ENCODE peak calls at places on chromosomes 7 and 10, in seven cellular contexts. M is heart right ventricle, T is fibroblast of lung, R is brain microvascular endothelial cell, O is RWPE1, W is hepatocyte, B is neural crest cell. A is an unnamed sample.

GRCh38 chr10:122460891-122461293 is 461 bp upstream of the HTRA1 start:
- DNase-seq in M (no peak), T (peak; percentile 12), R (no peak), O (no peak), W (no peak), B (no peak), A (no peak)

GRCh38 chr10:24315211-24315610 is 106.3 kb downstream of the KIAA1217 start:
- DNase-seq in M (no peak), T (no peak), R (no peak), O (no peak), W (no peak), B (no peak), A (no peak)

GRCh38 chr10:59435707-59436106 is 73.4 kb upstream of the FAM13C start:
- DNase-seq in M (no peak), T (peak; percentile 32), R (peak; percentile 22), O (no peak), W (no peak), B (no peak), A (no peak)

GRCh38 chr10:63227207-63227895 is 94.2 kb downstream of the NRBF2 start:
- DNase-seq in M (no peak), T (peak; percentile 53), R (no peak), O (no peak), W (no peak), B (no peak), A (no peak)

GRCh38 chr10:94409016-94409657 is 6.8 kb downstream of the TBC1D12 start:
- DNase-seq in M (no peak), T (peak; percentile 47), R (no peak), O (no peak), W (no peak), B (no peak), A (no peak)

GRCh38 chr7:44062903-44063295 is 2.5 kb downstream of the PGAM2 start:
- DNase-seq in M (no peak), T (no peak), R (no peak), O (no peak), W (no peak), B (no peak), A (no peak)

GRCh38 chr7:23012186-23012585 is 1.7 kb downstream of the HYCC1 start:
- DNase-seq in M (no peak), T (no peak), R (no peak), O (no peak), W (no peak), B (no peak), A (no peak)

GRCh38 chr10:90136731-90137316 is 435.4 kb downstream of the KIF20B start:
- DNase-seq in M (no peak), T (peak; percentile 32), R (no peak), O (no peak), W (no peak), B (peak; percentile 2), A (no peak)

GRCh38 chr7:151110941-151111645 is 24.8 kb downstream of the AGAP3 start:
- DNase-seq in M (peak; percentile 78), T (peak; percentile 61), R (peak; percentile 63), O (peak; percentile 68), W (peak; percentile 87), B (peak; percentile 72), A (peak; percentile 55)

GRCh38 chr7:44994877-44995554 is 5.0 kb upstream of the CCM2 start:
- DNase-seq in M (no peak), T (no peak), R (no peak), O (no peak), W (no peak), B (no peak), A (no peak)

GRCh38 chr7:107934991-107935770 is 44.2 kb downstream of the DLD start:
- DNase-seq in M (no peak), T (peak; percentile 93), R (peak; percentile 50), O (no peak), W (no peak), B (no peak), A (no peak)

GRCh38 chr10:13592306-13592705 is 5.5 kb downstream of the PRPF18 start:
- DNase-seq in M (no peak), T (no peak), R (no peak), O (no peak), W (no peak), B (no peak), A (no peak)

GRCh38 chr7:7077945-7078344 is 104.4 kb upstream of the C1GALT1 start:
- DNase-seq in M (no peak), T (no peak), R (no peak), O (no peak), W (no peak), B (no peak), A (no peak)

GRCh38 chr10:133308431-133309110 is at the start of the genes TUBGCP2 and ZNF511:
- DNase-seq in M (peak; percentile 90), T (peak; percentile 82), R (peak; percentile 66), O (peak; percentile 82), W (peak; percentile 94), B (peak; percentile 78), A (peak; percentile 95)
- TF ChIP-seq CTCF in M (no peak), T (no peak), R (peak; percentile 34), O (no peak), W (peak; percentile 20), B (peak; percentile 14), A (no peak)

DNA sequence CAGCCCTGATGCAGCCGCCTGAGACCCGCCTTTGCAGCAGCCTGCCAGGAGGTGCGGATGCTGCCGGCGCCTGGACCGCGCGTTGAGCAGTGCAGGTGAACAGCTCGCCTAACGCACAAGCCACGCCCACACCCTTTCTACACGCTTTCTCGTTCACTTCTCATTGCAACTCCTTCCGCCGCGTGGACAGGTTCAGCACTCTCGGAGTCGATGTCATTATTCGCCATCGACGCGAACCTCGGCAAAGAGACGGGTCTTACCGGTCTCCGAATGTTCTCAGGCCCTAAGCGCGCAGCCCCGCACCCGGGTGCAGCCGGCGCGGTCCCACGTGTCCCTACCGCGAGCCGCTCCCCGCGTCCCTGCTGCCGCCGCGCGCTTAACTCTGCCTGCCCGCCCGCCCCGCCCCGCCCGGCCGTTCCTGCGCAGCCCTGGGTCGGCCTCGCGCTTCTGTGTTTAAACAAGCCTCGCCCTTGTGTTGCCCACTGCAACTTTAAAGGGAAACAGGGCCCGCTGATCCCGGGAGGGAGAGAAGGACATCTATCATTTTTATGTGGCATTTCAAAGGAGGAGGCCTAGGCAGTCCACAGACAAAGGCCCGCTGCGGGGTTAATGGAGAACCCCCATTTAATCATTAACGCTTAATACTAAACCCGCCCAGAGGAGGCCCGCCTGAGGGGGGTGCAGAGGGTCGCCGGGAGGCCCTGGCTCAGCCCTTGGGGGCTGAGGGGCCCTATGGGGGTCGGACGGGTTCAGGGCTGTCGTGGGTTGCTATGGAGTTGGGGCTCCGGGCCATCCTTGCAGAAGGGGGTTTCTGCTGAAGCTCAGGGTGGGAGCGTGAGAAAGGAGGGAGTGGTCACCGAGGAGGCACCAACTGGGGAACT is 128.5 kb downstream of the WDR11 start:
- DNase-seq in M (no peak), T (peak; percentile 2), R (peak; percentile 2), O (peak; percentile 66), W (peak; percentile 91), B (peak; percentile 40), A (no peak)
- TF ChIP-seq CTCF in M (no peak), T (no peak), R (no peak), O (no peak), W (no peak), B (no peak), A (no peak)

GRCh38 chr10:114900658-114901057 is 37.3 kb upstream of the TRUB1 start:
- DNase-seq in M (no peak), T (no peak), R (no peak), O (no peak), W (no peak), B (no peak), A (no peak)

GRCh38 chr10:114908896-114909295 is 29.1 kb upstream of the TRUB1 start:
- DNase-seq in M (no peak), T (peak; percentile 35), R (no peak), O (no peak), W (no peak), B (no peak), A (no peak)

GRCh38 chr10:114899982-114900381 is 38.0 kb upstream of the TRUB1 start:
- DNase-seq in M (no peak), T (no peak), R (no peak), O (no peak), W (no peak), B (no peak), A (no peak)

GRCh38 chr10:114902151-114902550 is 35.8 kb upstream of the TRUB1 start:
- DNase-seq in M (no peak), T (peak; percentile 66), R (no peak), O (no peak), W (no peak), B (no peak), A (no peak)

GRCh38 chr10:114905450-114905849 is 32.5 kb upstream of the TRUB1 start:
- DNase-seq in M (no peak), T (peak; percentile 86), R (peak; percentile 25), O (peak; percentile 41), W (no peak), B (no peak), A (no peak)
- TF ChIP-seq CTCF in M (no peak), T (no peak), R (no peak), O (no peak), W (no peak), B (no peak), A (no peak)

DNA sequence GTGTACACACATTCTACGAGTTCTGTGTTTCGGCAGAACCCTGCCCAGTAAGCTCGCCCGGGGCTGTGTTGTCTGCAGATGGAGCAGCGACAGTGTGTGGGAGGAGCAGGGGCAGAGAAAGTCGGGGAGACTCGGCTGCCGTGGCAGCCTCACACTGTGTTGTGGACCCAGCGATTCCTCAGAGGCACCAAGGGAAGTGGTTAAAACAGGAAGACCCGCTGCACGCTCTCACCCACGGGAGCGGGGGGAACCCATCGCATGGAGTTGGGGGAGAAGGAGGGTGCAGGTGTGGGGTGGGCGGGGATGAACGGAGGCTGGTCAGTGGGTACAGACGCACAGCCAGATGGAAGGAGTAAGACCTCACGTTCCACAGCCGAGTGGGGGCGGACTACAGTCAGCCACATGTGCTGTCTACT is 250.2 kb downstream of the ELFN1 start:
- DNase-seq in M (peak; percentile 14), T (no peak), R (no peak), O (no peak), W (no peak), B (no peak), A (peak; percentile 29)
- TF ChIP-seq CTCF in M (no peak), T (no peak), R (no peak), O (no peak), W (no peak), B (no peak), A (no peak)

DNA sequence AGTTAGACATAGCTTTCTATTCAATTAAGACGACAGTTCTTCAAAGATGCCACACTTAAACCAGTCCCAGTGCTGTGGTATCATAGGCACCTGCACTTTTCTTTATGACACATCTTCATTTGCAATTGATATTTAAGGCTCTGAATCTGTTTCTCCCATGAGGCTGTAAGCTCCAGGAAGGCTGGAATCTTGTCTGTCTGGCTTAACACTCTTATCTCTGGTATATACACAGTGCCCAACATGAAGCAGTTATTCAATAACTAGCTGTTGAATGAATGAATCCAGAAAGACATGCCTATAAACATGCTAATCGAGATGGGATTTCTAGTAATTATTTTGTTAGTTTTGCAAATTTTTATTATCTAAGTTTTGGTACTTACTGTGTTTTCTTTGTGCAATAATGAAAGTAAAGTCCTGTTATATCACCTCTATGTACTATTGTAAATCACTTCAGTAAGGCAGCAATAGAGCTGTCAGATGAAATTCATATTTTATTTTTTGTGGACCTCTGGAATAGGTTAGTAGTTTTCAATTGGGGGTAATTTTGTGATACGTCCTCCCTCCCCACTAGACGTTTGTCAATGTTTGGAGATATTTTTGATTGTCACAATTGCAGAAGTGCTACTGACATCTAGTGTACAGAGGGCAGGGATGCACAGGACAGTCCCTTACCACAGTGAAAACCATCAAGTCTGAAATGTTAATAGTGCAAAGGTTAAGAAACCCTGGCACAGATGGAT is 51.3 kb upstream of the STEAP4 start:
- DNase-seq in M (no peak), T (no peak), R (peak; percentile 5), O (peak; percentile 33), W (peak; percentile 23), B (no peak), A (no peak)
- TF ChIP-seq CTCF in M (peak; percentile 55), T (peak; percentile 31), R (peak; percentile 66), O (peak; percentile 83), W (peak; percentile 49), B (peak; percentile 54), A (no peak)

GRCh38 chr10:76026931-76027330 is 595.5 kb downstream of the LRMDA start:
- DNase-seq in M (no peak), T (no peak), R (no peak), O (no peak), W (no peak), B (no peak), A (no peak)
- TF ChIP-seq CTCF in M (no peak), T (no peak), R (peak; percentile 23), O (no peak), W (no peak), B (peak; percentile 38), A (no peak)